ENCODE peak calls at places on chromosomes 3 and 15, in seven cellular contexts. One of them, this sample, is unnamed.

GRCh38 chr3:109532257-109533216 is 195.2 kb upstream of the DPPA4 start:
- DNase-seq in ELR: peak
- DNase-seq in stimulated activated CD4-positive, alpha-beta T cell treated with anti-CD3 and anti-CD28 coated beads, TNF-alpha, amount 100 ng/mL, for 1 hour: no peak
- DNase-seq in activated CD4-positive, alpha-beta T cell treated with anti-CD3 and anti-CD28 coated beads, Interleukin-2, amount 50 U/mL, for 24 hours: no peak
- DNase-seq in NCI-H2029: no peak
- DNase-seq in AG08396: peak
- DNase-seq in GM06990: no peak
- DNase-seq in this sample: peak

GRCh38 chr15:31267161-31268107 is 59.2 kb upstream of the KLF13 start:
- DNase-seq in ELR: no peak
- DNase-seq in stimulated activated CD4-positive, alpha-beta T cell treated with anti-CD3 and anti-CD28 coated beads, TNF-alpha, amount 100 ng/mL, for 1 hour: no peak
- DNase-seq in activated CD4-positive, alpha-beta T cell treated with anti-CD3 and anti-CD28 coated beads, Interleukin-2, amount 50 U/mL, for 24 hours: no peak
- DNase-seq in NCI-H2029: no peak
- DNase-seq in AG08396: no peak
- DNase-seq in GM06990: no peak
- DNase-seq in this sample: no peak

GRCh38 chr3:8730641-8731040 is 3.0 kb upstream of the CAV3 start:
- DNase-seq in ELR: no peak
- DNase-seq in stimulated activated CD4-positive, alpha-beta T cell treated with anti-CD3 and anti-CD28 coated beads, TNF-alpha, amount 100 ng/mL, for 1 hour: no peak
- DNase-seq in activated CD4-positive, alpha-beta T cell treated with anti-CD3 and anti-CD28 coated beads, Interleukin-2, amount 50 U/mL, for 24 hours: no peak
- DNase-seq in NCI-H2029: no peak
- DNase-seq in AG08396: no peak
- DNase-seq in GM06990: no peak
- DNase-seq in this sample: no peak

GRCh38 chr3:127426444-127427168 is 138.8 kb upstream of the PRR20G start:
- DNase-seq in ELR: no peak
- DNase-seq in stimulated activated CD4-positive, alpha-beta T cell treated with anti-CD3 and anti-CD28 coated beads, TNF-alpha, amount 100 ng/mL, for 1 hour: no peak
- DNase-seq in activated CD4-positive, alpha-beta T cell treated with anti-CD3 and anti-CD28 coated beads, Interleukin-2, amount 50 U/mL, for 24 hours: no peak
- DNase-seq in NCI-H2029: no peak
- DNase-seq in AG08396: no peak
- DNase-seq in GM06990: no peak
- DNase-seq in this sample: no peak

GRCh38 chr15:74983725-74984231 is 11.6 kb upstream of the SCAMP5 start:
- DNase-seq in ELR: peak
- DNase-seq in stimulated activated CD4-positive, alpha-beta T cell treated with anti-CD3 and anti-CD28 coated beads, TNF-alpha, amount 100 ng/mL, for 1 hour: no peak
- DNase-seq in activated CD4-positive, alpha-beta T cell treated with anti-CD3 and anti-CD28 coated beads, Interleukin-2, amount 50 U/mL, for 24 hours: no peak
- DNase-seq in NCI-H2029: no peak
- DNase-seq in AG08396: no peak
- DNase-seq in GM06990: peak
- DNase-seq in this sample: peak

GRCh38 chr3:13654330-13655073 is 105.6 kb downstream of the FBLN2 start:
- DNase-seq in ELR: no peak
- DNase-seq in stimulated activated CD4-positive, alpha-beta T cell treated with anti-CD3 and anti-CD28 coated beads, TNF-alpha, amount 100 ng/mL, for 1 hour: no peak
- DNase-seq in activated CD4-positive, alpha-beta T cell treated with anti-CD3 and anti-CD28 coated beads, Interleukin-2, amount 50 U/mL, for 24 hours: no peak
- DNase-seq in NCI-H2029: no peak
- DNase-seq in AG08396: no peak
- DNase-seq in GM06990: no peak
- DNase-seq in this sample: no peak

GRCh38 chr15:73488698-73489097 is 45.7 kb downstream of the REC114 start:
- DNase-seq in ELR: no peak
- DNase-seq in stimulated activated CD4-positive, alpha-beta T cell treated with anti-CD3 and anti-CD28 coated beads, TNF-alpha, amount 100 ng/mL, for 1 hour: no peak
- DNase-seq in activated CD4-positive, alpha-beta T cell treated with anti-CD3 and anti-CD28 coated beads, Interleukin-2, amount 50 U/mL, for 24 hours: no peak
- DNase-seq in NCI-H2029: no peak
- DNase-seq in AG08396: no peak
- DNase-seq in GM06990: no peak
- DNase-seq in this sample: no peak

GRCh38 chr15:91146728-91147127 is 46.7 kb downstream of the SV2B start:
- DNase-seq in ELR: no peak
- DNase-seq in stimulated activated CD4-positive, alpha-beta T cell treated with anti-CD3 and anti-CD28 coated beads, TNF-alpha, amount 100 ng/mL, for 1 hour: no peak
- DNase-seq in activated CD4-positive, alpha-beta T cell treated with anti-CD3 and anti-CD28 coated beads, Interleukin-2, amount 50 U/mL, for 24 hours: no peak
- DNase-seq in NCI-H2029: no peak
- DNase-seq in AG08396: no peak
- DNase-seq in GM06990: no peak
- DNase-seq in this sample: no peak

GRCh38 chr3:5275529-5275928 is 88.0 kb downstream of the EDEM1 start:
- DNase-seq in ELR: no peak
- DNase-seq in stimulated activated CD4-positive, alpha-beta T cell treated with anti-CD3 and anti-CD28 coated beads, TNF-alpha, amount 100 ng/mL, for 1 hour: no peak
- DNase-seq in activated CD4-positive, alpha-beta T cell treated with anti-CD3 and anti-CD28 coated beads, Interleukin-2, amount 50 U/mL, for 24 hours: no peak
- DNase-seq in NCI-H2029: no peak
- DNase-seq in AG08396: peak
- DNase-seq in GM06990: no peak
- DNase-seq in this sample: peak

This sample was measured in GM12865.